ENCODE peak calls at places on chromosomes 5 and 9, in eight cellular contexts. M is uterus, Q is endothelial cell of umbilical vein, G is IMR-90, F is tibial nerve, E is gastrocnemius medialis, X is breast epithelium, Y is ovary. R is an unnamed sample.

GRCh38 chr9:86321373-86321772 is 32.8 kb downstream of the TUT7 start:
- DNase-seq in M (no peak), Q (no peak), G (peak; percentile 84), F (no peak), E (no peak), X (no peak), Y (no peak), R (no peak)

GRCh38 chr5:172648008-172648359 is 6.9 kb downstream of the NEURL1B start:
- DNase-seq in M (no peak), Q (no peak), G (no peak), F (no peak), E (no peak), X (no peak), Y (no peak), R (no peak)

GRCh38 chr5:175657593-175658271 is at the start of gene HRH2:
- DNase-seq in M (no peak), Q (no peak), G (no peak), F (no peak), E (no peak), X (no peak), Y (no peak), R (peak; percentile 21)

GRCh38 chr5:154593091-154593490 is 115.1 kb upstream of the HAND1 start:
- DNase-seq in M (no peak), Q (no peak), G (peak; percentile 56), F (no peak), E (no peak), X (no peak), Y (no peak), R (no peak)

GRCh38 chr9:15310448-15310847 is 3.4 kb upstream of the TTC39B start:
- DNase-seq in M (no peak), Q (no peak), G (no peak), F (no peak), E (no peak), X (no peak), Y (no peak), R (no peak)

GRCh38 chr9:136259517-136259813 is 13.9 kb upstream of the QSOX2 start:
- DNase-seq in M (no peak), Q (no peak), G (no peak), F (no peak), E (no peak), X (no peak), Y (no peak), R (no peak)

GRCh38 chr9:111597852-111598729 is 1.4 kb downstream of the PTGR1 start:
- DNase-seq in M (peak; percentile 73), Q (peak; percentile 81), G (peak; percentile 64), F (peak; percentile 32), E (peak; percentile 35), X (peak; percentile 64), Y (peak; percentile 68), R (peak; percentile 91)

GRCh38 chr9:130110166-130110565 is 56.5 kb downstream of the GPR107 start:
- DNase-seq in M (no peak), Q (no peak), G (no peak), F (no peak), E (no peak), X (no peak), Y (no peak), R (no peak)

GRCh38 chr5:24788829-24789509 is 144.2 kb upstream of the CDH10 start:
- DNase-seq in M (no peak), Q (no peak), G (no peak), F (no peak), E (no peak), X (no peak), Y (no peak), R (no peak)

GRCh38 chr5:21802869-21803490 is 1050.2 kb downstream of the CDH12 start:
- DNase-seq in M (no peak), Q (peak; percentile 33), G (peak; percentile 56), F (no peak), E (no peak), X (no peak), Y (no peak), R (no peak)

GRCh38 chr9:133144142-133144886 is 19.4 kb downstream of the GBGT1 start:
- DNase-seq in M (no peak), Q (peak; percentile 69), G (peak; percentile 51), F (peak; percentile 58), E (peak; percentile 87), X (no peak), Y (peak; percentile 76), R (no peak)

GRCh38 chr5:133844836-133845235 is 123.6 kb downstream of the C5orf15 start:
- DNase-seq in M (no peak), Q (no peak), G (no peak), F (no peak), E (no peak), X (peak; percentile 35), Y (no peak), R (no peak)

GRCh38 chr5:168048486-168048885 is 243.0 kb upstream of the WWC1 start:
- DNase-seq in M (no peak), Q (no peak), G (no peak), F (no peak), E (no peak), X (no peak), Y (no peak), R (no peak)

GRCh38 chr5:22560115-22560514 is 293.0 kb downstream of the CDH12 start:
- DNase-seq in M (no peak), Q (peak; percentile 24), G (peak; percentile 97), F (no peak), E (no peak), X (no peak), Y (no peak), R (no peak)

GRCh38 chr5:42572313-42572712 is 149.1 kb downstream of the GHR start:
- DNase-seq in M (no peak), Q (no peak), G (no peak), F (no peak), E (no peak), X (no peak), Y (no peak), R (no peak)

GRCh38 chr9:114156311-114156657 is 947 bp downstream of the COL27A1 start:
- DNase-seq in M (no peak), Q (no peak), G (no peak), F (no peak), E (no peak), X (no peak), Y (no peak), R (no peak)

GRCh38 chr9:114155967-114156294 is 594 bp downstream of the COL27A1 start:
- DNase-seq in M (no peak), Q (no peak), G (no peak), F (no peak), E (no peak), X (no peak), Y (peak; percentile 68), R (no peak)

GRCh38 chr9:114155263-114155966 is at the start of gene COL27A1:
- DNase-seq in M (peak; percentile 90), Q (peak; percentile 81), G (peak; percentile 70), F (peak; percentile 87), E (peak; percentile 53), X (peak; percentile 86), Y (peak; percentile 92), R (peak; percentile 96)

GRCh38 chr9:114157516-114158176 is 2.3 kb downstream of the COL27A1 start:
- DNase-seq in M (no peak), Q (peak; percentile 30), G (peak; percentile 69), F (no peak), E (no peak), X (no peak), Y (no peak), R (no peak)

GRCh38 chr9:114156658-114157421 is 1.5 kb downstream of the COL27A1 start:
- DNase-seq in M (peak; percentile 80), Q (peak; percentile 50), G (peak; percentile 84), F (peak; percentile 37), E (peak; percentile 26), X (no peak), Y (peak; percentile 79), R (peak; percentile 43)
- H3K4me3 ChIP-seq in M (peak overlapping the region; percentile 48), Q (peak overlapping the region; percentile 41), G (peak overlapping the region; percentile 94), F (peak overlapping the region; percentile 53), E (peak overlapping the region; percentile 63), X (peak overlapping the region; percentile 52), Y (peak overlapping the region; percentile 68), R (peak overlapping the region; percentile 13)

GRCh38 chr5:31536873-31537272 is 4.8 kb downstream of the C5orf22 start:
- DNase-seq in M (no peak), Q (no peak), G (no peak), F (no peak), E (no peak), X (no peak), Y (no peak), R (no peak)

GRCh38 chr5:31530541-31531265 is 1.2 kb downstream of the DROSHA start:
- DNase-seq in M (no peak), Q (no peak), G (no peak), F (no peak), E (no peak), X (no peak), Y (no peak), R (no peak)

GRCh38 chr5:31534527-31535046 is 2.5 kb downstream of the C5orf22 start:
- DNase-seq in M (no peak), Q (no peak), G (no peak), F (no peak), E (no peak), X (no peak), Y (no peak), R (no peak)

GRCh38 chr5:31531543-31531887 is 378 bp downstream of the DROSHA start:
- DNase-seq in M (no peak), Q (peak; percentile 40), G (no peak), F (no peak), E (no peak), X (no peak), Y (no peak), R (no peak)

DNA sequence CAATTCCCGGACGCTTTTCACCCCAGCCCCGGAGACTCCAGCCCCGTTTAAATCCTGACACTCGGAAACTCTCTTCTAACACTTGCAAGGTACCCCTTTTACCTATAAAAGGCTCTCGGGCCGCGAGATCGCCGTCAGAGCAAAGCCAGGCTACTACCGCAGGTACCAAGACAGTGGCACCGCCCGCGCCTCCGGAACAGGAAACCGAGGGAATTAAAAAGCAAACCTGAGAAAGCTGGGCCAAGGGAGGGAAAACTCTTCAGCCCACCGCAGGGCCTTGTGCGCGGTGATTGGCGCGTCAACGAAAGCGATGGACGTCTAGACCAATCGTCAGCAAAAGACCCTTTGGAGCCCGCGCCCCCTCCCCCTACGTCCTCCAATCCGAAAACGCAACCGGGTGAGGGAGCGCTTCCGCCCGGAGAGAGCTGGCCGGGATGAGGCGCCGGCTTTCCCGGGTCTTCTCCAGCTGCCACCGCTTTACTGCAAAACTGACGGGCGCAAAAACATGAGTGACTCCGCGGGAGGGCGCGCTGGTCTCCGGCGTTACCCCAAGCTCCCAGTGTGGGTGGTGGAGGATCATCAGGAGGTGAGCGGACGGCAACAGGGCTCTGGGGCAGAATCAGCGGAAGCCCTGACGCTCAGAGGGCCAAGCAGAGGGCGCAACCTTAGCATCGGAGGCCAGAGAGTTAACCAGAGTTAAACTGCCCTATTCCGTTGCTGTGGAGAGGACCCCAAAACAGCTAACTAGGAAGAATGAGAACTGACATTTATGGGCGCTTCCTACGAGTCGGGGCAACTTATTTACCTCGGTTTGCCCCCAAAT is at the start of the genes C5orf22 and DROSHA:
- DNase-seq in M (peak; percentile 92), Q (peak; percentile 96), G (peak; percentile 95), F (peak; percentile 91), E (peak; percentile 95), X (peak; percentile 94), Y (peak; percentile 91), R (peak; percentile 98)
- TF ChIP-seq POLR2A in M (peak; percentile 61), Q (peak; percentile 59), G (no peak), F (peak; percentile 67), E (peak; percentile 64), X (no peak), Y (no peak), R (no peak)

GRCh38 chr9:104091708-104092107 is 2.4 kb upstream of the SMC2 start:
- DNase-seq in M (peak; percentile 21), Q (peak; percentile 30), G (peak; percentile 78), F (no peak), E (peak; percentile 11), X (no peak), Y (no peak), R (no peak)
- TF ChIP-seq CTCF in M (no peak), Q (no peak), G (peak; percentile 54), F (peak; percentile 25), E (no peak), X (no peak), Y (no peak), R (no peak)

GRCh38 chr5:145776886-145777285 is 58.3 kb downstream of the PRELID2 start:
- DNase-seq in M (no peak), Q (no peak), G (peak; percentile 62), F (no peak), E (no peak), X (no peak), Y (no peak), R (no peak)
- H3K4me3 ChIP-seq in M (no peak overlapping the region), Q (no peak overlapping the region), G (no peak overlapping the region), F (no peak overlapping the region), E (no peak overlapping the region), X (no peak overlapping the region), Y (no peak overlapping the region), R (no peak overlapping the region)